ENCODE peak calls at places on chromosomes 5 and 9, in four cellular contexts. U is K562, O is HepG2, F is GM12878. P is an unnamed sample.

GRCh38 chr5:179819296-179820126 is 1.2 kb upstream of the SQSTM1 start:
- DNase-seq in O (peak), F (no peak), U (peak), P (peak)

GRCh38 chr5:83133797-83134196 is 56.5 kb downstream of the XRCC4 start:
- DNase-seq in U (no peak), F (no peak), O (no peak), P (no peak)

GRCh38 chr5:125478599-125478998 is 732.2 kb upstream of the ZNF608 start:
- DNase-seq in F (no peak), O (no peak), U (no peak), P (no peak)

GRCh38 chr9:99118782-99119466 is 14.0 kb downstream of the TGFBR1 start:
- DNase-seq in F (peak), U (no peak), O (no peak), P (no peak)

GRCh38 chr5:171543486-171543885 is 124.0 kb downstream of the FGF18 start:
- DNase-seq in U (no peak), F (no peak), O (no peak), P (no peak)

GRCh38 chr9:86353591-86354047 is 591 bp downstream of the TUT7 start:
- DNase-seq in F (no peak), U (no peak), O (peak), P (no peak)

GRCh38 chr5:52743529-52743928 is 44.2 kb upstream of the ITGA1 start:
- DNase-seq in F (no peak), O (no peak), U (no peak), P (no peak)

GRCh38 chr5:76022611-76023010 is 60.6 kb upstream of the SV2C start:
- DNase-seq in F (no peak), O (no peak), U (no peak), P (no peak)

GRCh38 chr5:53923969-53924876 is 363.8 kb downstream of the NDUFS4 start:
- DNase-seq in O (no peak), U (no peak), F (no peak), P (no peak)

GRCh38 chr5:128587275-128587674 is 49.2 kb upstream of the FBN2 start:
- DNase-seq in U (no peak), F (no peak), O (no peak), P (no peak)
- TF ChIP-seq NFIC in U (no peak), F (no peak), O (no peak), P (no peak)

GRCh38 chr9:79663878-79664277 is 92.1 kb downstream of the TLE4 start:
- DNase-seq in O (no peak), U (no peak), F (no peak), P (peak)

GRCh38 chr9:79661926-79662552 is 90.3 kb downstream of the TLE4 start:
- DNase-seq in O (no peak), F (no peak), U (no peak), P (peak)

GRCh38 chr9:79661279-79661678 is 89.5 kb downstream of the TLE4 start:
- DNase-seq in O (no peak), U (no peak), F (no peak), P (no peak)

GRCh38 chr9:79663299-79663698 is 91.5 kb downstream of the TLE4 start:
- DNase-seq in U (no peak), O (no peak), F (no peak), P (no peak)

GRCh38 chr9:79662553-79662956 is 90.8 kb downstream of the TLE4 start:
- DNase-seq in U (no peak), O (no peak), F (no peak), P (peak)
- TF ChIP-seq SIN3A in U (no peak), O (no peak), F (no peak), P (no peak)

GRCh38 chr9:113307401-113307975 is 4.3 kb upstream of the RNF183 start:
- DNase-seq in F (no peak), O (no peak), U (no peak), P (no peak)

GRCh38 chr9:113310538-113310937 is 7.4 kb upstream of the RNF183 start:
- DNase-seq in O (no peak), U (no peak), F (no peak), P (no peak)

GRCh38 chr9:113306566-113306965 is 3.4 kb upstream of the RNF183 start:
- DNase-seq in U (no peak), O (no peak), F (no peak), P (no peak)

GRCh38 chr9:113313276-113313675 is 10.1 kb upstream of the RNF183 start:
- DNase-seq in U (no peak), O (no peak), F (no peak), P (no peak)

DNA sequence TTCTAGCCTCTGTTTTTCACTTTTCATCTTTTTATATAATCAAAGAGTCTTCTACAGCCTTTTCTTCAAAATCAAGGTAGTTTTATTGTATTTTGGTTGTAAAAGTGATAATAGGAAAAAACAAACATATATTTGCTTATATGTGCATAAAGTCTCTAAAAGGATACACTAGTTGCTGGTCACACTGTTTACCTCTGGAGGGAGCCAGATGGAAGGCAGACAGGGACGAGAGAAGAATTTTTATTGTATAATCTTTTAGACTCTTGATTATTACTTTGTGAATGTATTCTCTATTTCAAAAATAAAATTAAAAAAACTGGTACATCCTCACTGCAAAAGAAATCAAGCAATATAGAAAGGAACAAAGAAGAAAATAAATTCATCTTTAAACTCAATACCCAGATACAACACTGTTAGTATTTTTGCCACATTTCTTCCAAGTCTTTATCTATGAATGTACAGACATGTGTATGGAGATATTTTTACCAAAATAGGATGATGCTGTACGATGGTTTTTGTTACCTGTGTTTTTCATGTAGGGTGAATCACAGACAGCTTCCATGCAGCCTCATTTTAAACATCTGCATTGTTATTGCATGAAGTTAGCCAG is 6.1 kb upstream of the RNF183 start:
- DNase-seq in F (no peak), O (peak), U (peak), P (peak)
- TF ChIP-seq NFIC in F (no peak), O (no peak), U (no peak), P (no peak)

GRCh38 chr5:141359790-141360426 is at the start of gene PCDHGB2:
- DNase-seq in U (no peak), F (no peak), O (peak), P (peak)
- TF ChIP-seq SIN3A in U (no peak), F (no peak), O (no peak), P (no peak)

GRCh38 chr9:128894764-128895163 is 12.8 kb downstream of the LRRC8A start:
- DNase-seq in O (no peak), U (no peak), F (no peak), P (no peak)
- TF ChIP-seq NFIC in O (no peak), U (no peak), F (no peak), P (no peak)

GRCh38 chr5:136701191-136701590 is 335.8 kb upstream of the TRPC7 start:
- DNase-seq in F (no peak), U (no peak), O (no peak), P (no peak)
- TF ChIP-seq SIN3A in F (no peak), U (no peak), O (no peak), P (no peak)

P was measured in SK-N-SH.